ENCODE peak calls at places on chromosomes 13 and 19, in seven cellular contexts. A is ascending aorta; T is activated T-helper 1 cell treated with anti-CD3 and anti-CD28 coated beads, Interleukin-2, amount 50 U/mL, for 16 hours; R is stomach; S is CD4-positive, CD25-positive, alpha-beta regulatory T cell; F is BE2C; C is heart left ventricle. L is an unnamed sample.
A peak's percentile ranks its signal among the peaks of the same experiment; 100 is the strongest.

GRCh38 chr19:8512115-8512967 is 1.6 kb downstream of the ZNF414 start:
- DNase-seq in A (no peak), T (no peak), R (no peak), S (no peak), F (peak; percentile 51), C (no peak), L (peak; percentile 51)

GRCh38 chr13:40534456-40534855 is 132.0 kb downstream of the FOXO1 start:
- DNase-seq in A (no peak), T (no peak), R (no peak), S (no peak), F (no peak), C (no peak), L (no peak)

GRCh38 chr13:20616059-20616797 is 49.3 kb downstream of the IFT88 start:
- DNase-seq in A (no peak), T (no peak), R (no peak), S (no peak), F (no peak), C (no peak), L (no peak)

GRCh38 chr13:21053231-21053630 is 8.2 kb downstream of the LATS2 start:
- DNase-seq in A (no peak), T (no peak), R (no peak), S (no peak), F (no peak), C (no peak), L (no peak)

GRCh38 chr13:52428295-52428694 is 22.1 kb downstream of the VPS36 start:
- DNase-seq in A (no peak), T (no peak), R (peak; percentile 31), S (no peak), F (no peak), C (no peak), L (no peak)

GRCh38 chr13:52377898-52378297 is 28.1 kb downstream of the THSD1 start:
- DNase-seq in A (no peak), T (no peak), R (no peak), S (no peak), F (no peak), C (no peak), L (no peak)

GRCh38 chr13:35675651-35676050 is 199.2 kb upstream of the MAB21L1 start:
- DNase-seq in A (no peak), T (no peak), R (no peak), S (no peak), F (no peak), C (no peak), L (no peak)

GRCh38 chr19:32811151-32811550 is 58.4 kb downstream of the SLC7A9 start:
- DNase-seq in A (no peak), T (no peak), R (no peak), S (no peak), F (no peak), C (no peak), L (no peak)

GRCh38 chr19:16262618-16263017 is 62.0 kb upstream of the KLF2 start:
- DNase-seq in A (no peak), T (no peak), R (peak; percentile 95), S (no peak), F (peak; percentile 53), C (no peak), L (peak; percentile 53)

GRCh38 chr19:50475736-50476223 is 527 bp upstream of the EMC10 start:
- DNase-seq in A (no peak), T (no peak), R (no peak), S (no peak), F (no peak), C (no peak), L (no peak)

GRCh38 chr19:5949792-5950305 is 28.1 kb downstream of the RANBP3 start:
- DNase-seq in A (no peak), T (peak; percentile 13), R (peak; percentile 76), S (peak; percentile 77), F (no peak), C (peak; percentile 60), L (no peak)

GRCh38 chr19:3632739-3633558 is 6.4 kb upstream of the CACTIN start:
- DNase-seq in A (no peak), T (no peak), R (no peak), S (no peak), F (no peak), C (no peak), L (no peak)

GRCh38 chr13:95146486-95146885 is 154.8 kb downstream of the ABCC4 start:
- DNase-seq in A (no peak), T (no peak), R (no peak), S (no peak), F (no peak), C (no peak), L (no peak)

GRCh38 chr13:28434934-28435333 is 60.0 kb downstream of the FLT1 start:
- DNase-seq in A (no peak), T (no peak), R (no peak), S (no peak), F (no peak), C (no peak), L (no peak)

GRCh38 chr19:33219261-33219812 is 6.3 kb downstream of the SLC7A10 start:
- DNase-seq in A (no peak), T (no peak), R (no peak), S (no peak), F (no peak), C (no peak), L (no peak)

GRCh38 chr19:17339088-17339741 is 1.9 kb downstream of the GTPBP3 start:
- DNase-seq in A (no peak), T (no peak), R (no peak), S (peak; percentile 36), F (peak; percentile 35), C (no peak), L (no peak)

GRCh38 chr13:112626761-112627160 is 38.8 kb upstream of the TUBGCP3 start:
- DNase-seq in A (no peak), T (no peak), R (no peak), S (no peak), F (no peak), C (no peak), L (no peak)

GRCh38 chr19:33094504-33095067 is 13.6 kb downstream of the GPATCH1 start:
- DNase-seq in A (no peak), T (no peak), R (no peak), S (no peak), F (no peak), C (no peak), L (no peak)

GRCh38 chr19:1259873-1260748 is 9.0 kb upstream of the CIRBP start:
- DNase-seq in A (no peak), T (no peak), R (no peak), S (peak; percentile 69), F (no peak), C (peak; percentile 57), L (peak; percentile 68)

GRCh38 chr19:45876411-45877197 is 9.3 kb downstream of the IRF2BP1 start:
- DNase-seq in A (no peak), T (no peak), R (peak; percentile 82), S (peak; percentile 27), F (no peak), C (peak; percentile 62), L (peak; percentile 62)

GRCh38 chr13:87827479-87827878 is 156.3 kb downstream of the SLITRK5 start:
- DNase-seq in A (no peak), T (no peak), R (no peak), S (no peak), F (no peak), C (no peak), L (no peak)